ENCODE peak calls at places on chromosomes 12 and 14, in four cellular contexts. C is HepG2, G is NT2/D1, T is K562. P is an unnamed sample.

GRCh38 chr12:95608252-95609033 is 57.2 kb upstream of the USP44 start:
- DNase-seq in G (peak), T (no peak), C (peak), P (no peak)

GRCh38 chr12:75656210-75656609 is 144.8 kb upstream of the KRR1 start:
- DNase-seq in T (no peak), C (no peak), G (no peak), P (no peak)

GRCh38 chr14:96136361-96136760 is 68.3 kb upstream of the BDKRB2 start:
- DNase-seq in G (no peak), T (no peak), C (no peak), P (no peak)

GRCh38 chr14:90903101-90903500 is 86.9 kb upstream of the TTC7B start:
- DNase-seq in T (peak), G (peak), C (peak), P (peak)

GRCh38 chr14:51726166-51726899 is 74.6 kb downstream of the FRMD6 start:
- DNase-seq in G (no peak), C (no peak), T (no peak), P (no peak)

GRCh38 chr14:87179936-87180335 is 813.0 kb downstream of the GALC start:
- DNase-seq in G (no peak), C (no peak), T (no peak), P (no peak)

GRCh38 chr14:67928375-67928774 is 108.8 kb downstream of the RAD51B start:
- DNase-seq in C (no peak), T (no peak), G (no peak), P (no peak)

GRCh38 chr14:77088219-77088618 is 9.8 kb upstream of the CIPC start:
- DNase-seq in C (no peak), G (no peak), T (no peak), P (peak)

GRCh38 chr12:120928864-120929652 is 24.9 kb upstream of the SPPL3 start:
- DNase-seq in G (peak), C (no peak), T (no peak), P (peak)

GRCh38 chr12:117188961-117189724 is 1.1 kb downstream of the FBXO21 start:
- DNase-seq in C (no peak), T (no peak), G (no peak), P (no peak)

DNA sequence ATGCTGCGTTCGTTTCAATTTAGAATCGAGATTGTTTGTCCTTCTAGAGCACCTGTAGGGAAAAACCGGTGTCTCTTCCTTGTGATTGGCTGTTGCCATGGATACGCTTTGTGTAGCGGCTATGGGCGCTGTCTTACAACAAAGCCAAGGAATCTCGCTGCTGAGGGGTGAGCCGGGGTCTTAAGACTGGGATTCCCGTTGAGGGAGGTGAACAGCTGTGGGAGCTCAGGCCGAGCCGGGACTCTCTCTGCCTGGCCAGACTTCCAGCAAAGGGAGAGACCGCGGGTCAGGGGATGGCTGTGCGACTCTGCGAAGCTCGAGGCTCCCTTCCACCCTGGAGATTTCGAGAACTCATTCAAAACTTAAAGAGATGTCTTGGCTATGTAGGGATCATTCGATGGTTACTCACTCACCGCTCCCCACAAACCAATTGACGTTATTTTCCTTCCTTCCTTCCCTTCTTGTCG is at the start of the genes LRRIQ1 and TSPAN19:
- DNase-seq in G (peak), C (peak), T (peak), P (peak)
- TF ChIP-seq ZNF274 in G (no peak), C (no peak), T (no peak), P (no peak)

GRCh38 chr14:100677925-100678765 is 48.5 kb upstream of the DLK1 start:
- DNase-seq in G (no peak), C (no peak), T (peak), P (no peak)
- TF ChIP-seq ZNF274 in G (no peak), C (no peak), T (no peak), P (no peak)

DNA sequence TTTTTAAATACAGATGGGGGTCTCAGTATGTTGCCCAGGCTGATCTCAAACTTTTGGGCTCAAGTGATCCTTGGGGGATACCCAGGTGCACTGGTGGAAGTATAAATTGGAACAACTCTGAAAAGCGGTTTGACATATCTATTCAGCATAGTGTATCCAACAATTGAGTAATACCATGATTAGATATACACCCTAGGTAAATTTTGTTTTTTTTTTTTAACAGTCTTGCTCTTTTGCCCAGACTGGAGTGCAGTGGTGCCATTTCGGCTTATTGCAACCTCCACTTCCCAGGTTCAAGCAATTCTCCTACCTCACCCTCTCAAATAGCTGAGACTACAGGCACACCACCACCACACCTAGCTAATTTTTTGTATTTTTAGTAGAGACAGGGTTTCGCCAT is 31.6 kb upstream of the SLC25A3 start:
- DNase-seq in T (no peak), C (no peak), G (no peak), P (no peak)
- TF ChIP-seq ZNF274 in T (no peak), C (no peak), G (no peak), P (no peak)

DNA sequence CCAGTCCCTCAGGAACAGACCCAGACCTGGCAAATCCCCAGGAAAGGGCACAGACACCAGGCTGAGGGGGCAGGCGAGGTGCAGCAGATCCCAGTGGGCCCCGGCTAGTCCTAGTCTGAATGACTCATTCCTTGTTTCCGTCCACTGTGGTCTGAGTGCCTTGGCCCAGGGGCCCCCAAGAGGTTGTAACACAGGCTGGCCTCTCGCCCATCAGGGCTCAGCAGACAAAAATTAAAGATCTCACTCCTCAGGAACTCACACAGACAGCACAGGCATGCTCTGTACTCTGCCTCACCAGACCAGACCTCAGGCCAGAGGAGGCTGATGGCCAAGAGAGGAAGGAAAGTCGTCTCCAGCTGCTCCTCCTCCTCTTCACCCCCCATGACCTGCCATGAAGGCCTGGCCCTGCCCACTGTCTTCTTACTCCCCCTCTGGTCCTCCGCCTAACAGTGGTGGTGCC is 7.7 kb upstream of the LTBP2 start:
- DNase-seq in T (peak), C (peak), G (no peak), P (no peak)
- TF ChIP-seq ZNF274 in T (no peak), C (peak), G (no peak), P (no peak)

DNA sequence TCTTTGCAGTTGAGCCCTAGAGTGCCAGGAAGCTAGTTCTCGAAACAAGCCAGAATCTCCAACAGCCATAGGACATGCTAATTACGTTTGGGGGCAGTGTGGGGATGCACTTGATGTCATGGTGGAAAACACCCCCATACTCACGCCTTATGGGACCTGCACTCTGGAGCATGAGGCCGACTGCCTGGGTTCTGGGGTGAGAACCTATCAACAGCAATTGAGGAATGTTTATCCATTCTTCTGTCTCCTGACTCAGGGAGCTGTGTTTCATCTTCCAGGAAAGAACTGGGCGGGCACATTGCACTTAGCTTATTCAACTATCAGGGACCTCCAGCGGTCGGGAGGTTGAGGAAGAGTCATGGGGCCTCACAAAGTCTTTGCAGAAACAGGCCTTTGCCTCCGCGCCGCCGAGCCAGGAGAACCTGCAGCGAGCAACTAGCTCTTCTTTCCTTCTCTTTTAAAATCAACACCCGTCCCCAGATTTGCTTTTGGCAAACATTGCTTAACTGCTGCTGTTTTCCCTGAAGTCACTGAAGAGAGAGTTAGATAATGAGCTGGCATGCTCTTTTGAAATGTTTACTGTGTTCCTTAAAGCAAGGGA is 226.1 kb upstream of the DIO3 start:
- DNase-seq in G (no peak), C (peak), T (no peak), P (no peak)
- TF ChIP-seq ZNF274 in G (no peak), C (no peak), T (no peak), P (no peak)

GRCh38 chr12:104958946-104959841 is 1.1 kb upstream of the SLC41A2 start:
- DNase-seq in C (peak), T (peak), G (no peak), P (no peak)
- TF ChIP-seq ZNF274 in C (no peak), T (no peak), G (no peak), P (no peak)

GRCh38 chr14:93734961-93735360 is 53.3 kb downstream of the PRIMA1 start:
- DNase-seq in T (no peak), G (no peak), C (no peak), P (no peak)

GRCh38 chr14:93737574-93737973 is 50.7 kb downstream of the PRIMA1 start:
- DNase-seq in C (no peak), T (no peak), G (no peak), P (no peak)

GRCh38 chr14:93734086-93734822 is 54.0 kb downstream of the PRIMA1 start:
- DNase-seq in C (no peak), T (peak), G (peak), P (no peak)

GRCh38 chr14:93733646-93734045 is 54.6 kb downstream of the PRIMA1 start:
- DNase-seq in T (peak), G (no peak), C (no peak), P (no peak)

GRCh38 chr14:93736378-93737014 is 51.8 kb downstream of the PRIMA1 start:
- DNase-seq in G (no peak), C (peak), T (peak), P (no peak)
- TF ChIP-seq ZNF274 in G (no peak), C (no peak), T (no peak), P (no peak)

DNA sequence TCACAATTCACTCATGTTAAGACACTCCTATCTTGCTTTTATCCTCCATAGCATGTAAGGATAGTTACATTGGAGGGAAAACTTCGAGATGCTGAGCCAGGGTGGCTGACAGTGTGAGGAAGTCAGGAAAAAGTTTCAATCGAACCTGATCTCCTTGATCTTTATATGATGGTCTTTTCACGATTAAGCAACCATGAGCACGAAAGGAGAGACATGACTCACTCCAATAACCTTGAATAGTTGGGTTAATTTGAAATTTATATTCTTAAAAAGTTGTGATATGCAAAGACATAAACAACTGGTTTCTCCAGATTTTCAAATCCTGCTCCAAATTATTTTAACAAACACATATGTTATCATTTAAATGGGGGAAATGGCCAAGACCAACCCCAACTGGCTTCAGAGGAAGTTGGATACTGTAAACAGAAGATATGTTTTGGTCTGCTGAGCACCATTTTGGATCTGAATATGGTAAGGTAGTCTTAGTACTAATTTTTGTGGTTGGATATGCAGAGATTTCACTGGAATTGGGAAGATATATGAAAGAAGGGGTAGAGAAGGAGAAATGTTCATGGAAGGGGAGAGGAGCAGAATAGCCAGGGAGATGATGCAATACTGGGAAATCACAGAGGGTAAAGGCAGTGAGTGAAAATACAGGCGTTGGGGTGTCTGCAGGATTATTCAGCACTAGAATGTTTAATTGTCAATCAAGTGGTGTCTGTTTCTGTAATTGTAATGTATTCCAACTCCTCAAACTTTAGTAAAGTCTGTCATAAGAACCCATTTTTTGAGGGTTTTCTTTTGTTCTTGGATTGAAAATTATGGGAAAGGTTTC is 185.2 kb upstream of the SLC38A2 start:
- DNase-seq in T (no peak), G (no peak), C (no peak), P (no peak)
- TF ChIP-seq ZNF274 in T (no peak), G (no peak), C (no peak), P (no peak)

DNA sequence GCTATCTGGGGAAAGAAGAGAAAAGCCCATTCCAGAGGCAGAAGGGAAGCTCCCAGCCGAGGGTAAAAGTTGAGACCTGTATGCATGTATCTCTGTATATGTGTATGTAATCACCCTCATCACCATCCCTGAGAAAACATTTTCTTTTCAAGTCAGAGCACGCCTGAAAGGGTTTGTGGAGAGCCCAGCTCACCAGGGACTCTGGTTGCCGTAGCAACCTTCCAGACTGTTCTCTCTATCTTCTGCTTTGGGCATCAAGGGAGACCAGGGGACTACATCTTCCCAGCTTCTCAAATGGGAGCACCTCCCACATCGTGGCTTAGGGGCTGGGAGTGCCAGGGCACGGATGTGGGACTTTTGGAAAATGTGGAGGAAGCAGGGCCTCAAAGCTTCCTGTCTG is 93.5 kb downstream of the GALNT8 start:
- DNase-seq in T (no peak), G (no peak), C (no peak), P (no peak)
- TF ChIP-seq ZNF274 in T (no peak), G (no peak), C (no peak), P (no peak)

P was measured in HCT116.